ENCODE peak calls at places on chromosomes 16 and 17, in nine cellular contexts. H is AG09319; M is mucosa of gallbladder; V is dorsolateral prefrontal cortex; N is Jurkat, Clone E6-1; U is AG08395; Z is NCI-H345; S is C1 segment of cervical spinal cord; Y is substantia nigra. C is an unnamed sample.

GRCh38 chr17:52147431-52147830 is 11.1 kb downstream of the CA10 start:
- DNase-seq in H (no peak), M (no peak), V (no peak), N (no peak), U (no peak), Z (peak; percentile 20), S (no peak), Y (no peak), C (no peak)

GRCh38 chr17:19447085-19447583 is 36.1 kb downstream of the RNF112 start:
- DNase-seq in H (peak; percentile 43), M (peak; percentile 84), V (peak; percentile 84), N (peak; percentile 27), U (peak; percentile 80), Z (peak; percentile 72), S (peak; percentile 44), Y (no peak), C (peak; percentile 88)

GRCh38 chr16:54546481-54546880 is 259.9 kb upstream of the IRX3 start:
- DNase-seq in H (no peak), M (no peak), V (no peak), N (no peak), U (no peak), Z (no peak), S (peak; percentile 3), Y (no peak), C (no peak)

GRCh38 chr16:30459456-30459855 is 13.1 kb upstream of the ITGAL start:
- DNase-seq in H (no peak), M (no peak), V (no peak), N (no peak), U (no peak), Z (no peak), S (no peak), Y (no peak), C (no peak)

GRCh38 chr16:74563828-74564263 is 43.1 kb downstream of the GLG1 start:
- DNase-seq in H (no peak), M (no peak), V (no peak), N (no peak), U (peak; percentile 5), Z (no peak), S (no peak), Y (no peak), C (no peak)

GRCh38 chr17:79750650-79751545 is 20.2 kb downstream of the ENPP7 start:
- DNase-seq in H (no peak), M (no peak), V (no peak), N (no peak), U (no peak), Z (no peak), S (no peak), Y (no peak), C (no peak)

GRCh38 chr17:17027442-17028058 is 14.7 kb upstream of the MPRIP start:
- DNase-seq in H (no peak), M (no peak), V (no peak), N (no peak), U (no peak), Z (no peak), S (no peak), Y (no peak), C (no peak)

GRCh38 chr17:35892091-35892637 is 12.0 kb upstream of the CCL5 start:
- DNase-seq in H (no peak), M (no peak), V (no peak), N (no peak), U (no peak), Z (no peak), S (no peak), Y (no peak), C (no peak)

GRCh38 chr17:75571197-75571884 is 16.3 kb upstream of the MYO15B start:
- DNase-seq in H (no peak), M (no peak), V (no peak), N (no peak), U (no peak), Z (no peak), S (peak; percentile 49), Y (peak; percentile 20), C (no peak)

GRCh38 chr17:39450847-39451581 is at the start of gene MED1:
- DNase-seq in H (peak; percentile 96), M (peak; percentile 97), V (peak; percentile 96), N (peak; percentile 98), U (peak; percentile 99), Z (peak; percentile 99), S (peak; percentile 73), Y (peak; percentile 67), C (peak; percentile 96)

GRCh38 chr17:7929158-7930029 is at the start of gene KCNAB3:
- DNase-seq in H (peak; percentile 32), M (peak; percentile 40), V (peak; percentile 86), N (peak; percentile 58), U (peak; percentile 83), Z (no peak), S (peak; percentile 13), Y (peak; percentile 6), C (peak; percentile 87)

GRCh38 chr17:58337600-58338453 is 9.2 kb upstream of the TSPOAP1 start:
- DNase-seq in H (peak; percentile 29), M (peak; percentile 80), V (peak; percentile 46), N (peak; percentile 96), U (peak; percentile 91), Z (no peak), S (peak; percentile 64), Y (peak; percentile 53), C (peak; percentile 93)

GRCh38 chr17:12965988-12966387 is 51.8 kb downstream of the ELAC2 start:
- DNase-seq in H (no peak), M (no peak), V (no peak), N (no peak), U (no peak), Z (no peak), S (no peak), Y (no peak), C (no peak)

GRCh38 chr16:20348365-20349185 is 3.9 kb downstream of the UMOD start:
- DNase-seq in H (no peak), M (peak; percentile 34), V (no peak), N (no peak), U (no peak), Z (peak; percentile 54), S (no peak), Y (no peak), C (no peak)

GRCh38 chr16:87604572-87605135 is 2.3 kb downstream of the JPH3 start:
- DNase-seq in H (no peak), M (no peak), V (peak; percentile 24), N (no peak), U (no peak), Z (no peak), S (no peak), Y (no peak), C (no peak)